ENCODE peak calls at places on chromosomes 16 and 17, in six cellular contexts. U is activated CD4-positive, alpha-beta memory T cell treated with anti-CD3 and anti-CD28 coated beads for 36 hours; R is AG04450; F is CD4-positive, alpha-beta T cell; T is activated naive CD8-positive, alpha-beta T cell treated with anti-CD3 and anti-CD28 coated beads for 36 hours; N is T1000. C is an unnamed sample.

GRCh38 chr17:64156670-64157069 is 26.7 kb upstream of the ERN1 start:
- DNase-seq in U (no peak), R (no peak), F (no peak), T (no peak), N (no peak), C (no peak)

GRCh38 chr16:12811441-12812198 is 7.9 kb upstream of the CPPED1 start:
- DNase-seq in U (no peak), R (no peak), F (no peak), T (no peak), N (no peak), C (no peak)

GRCh38 chr17:74682442-74683190 is 30.1 kb downstream of the CD300LF start:
- DNase-seq in U (no peak), R (no peak), F (no peak), T (no peak), N (no peak), C (no peak)

GRCh38 chr17:7207120-7208001 is 12.3 kb downstream of the DLG4 start:
- DNase-seq in U (no peak), R (no peak), F (no peak), T (no peak), N (no peak), C (no peak)

GRCh38 chr16:85491798-85492616 is 121.1 kb upstream of the GSE1 start:
- DNase-seq in U (no peak), R (no peak), F (no peak), T (peak), N (no peak), C (no peak)

GRCh38 chr17:7215652-7216139 is 3.9 kb downstream of the DLG4 start:
- DNase-seq in U (no peak), R (no peak), F (no peak), T (no peak), N (no peak), C (no peak)

GRCh38 chr17:9907131-9907530 is 2.1 kb upstream of the RCVRN start:
- DNase-seq in U (no peak), R (no peak), F (no peak), T (no peak), N (no peak), C (no peak)

GRCh38 chr16:68668266-68668665 is 23.2 kb downstream of the CDH3 start:
- DNase-seq in U (peak), R (no peak), F (no peak), T (peak), N (peak), C (no peak)

GRCh38 chr16:11114366-11115164 is 141.4 kb downstream of the SOCS1 start:
- DNase-seq in U (peak), R (no peak), F (no peak), T (peak), N (no peak), C (no peak)

C was measured in T-helper 1 cell.